ENCODE peak calls at places on chromosomes 1 and 21, in seven cellular contexts. R is epithelial cell of esophagus; O is AG10803; A is tibial nerve; C is lower lobe of right lung; Z is breast epithelium; P is CD8-positive, alpha-beta memory T cell. B is an unnamed sample.

GRCh38 chr1:96918406-96918805 is 196.8 kb downstream of the PTBP2 start:
- DNase-seq in O (peak; percentile 74), A (no peak), R (no peak), Z (no peak), C (no peak), P (no peak), B (no peak)

GRCh38 chr1:9448132-9449105 is 90.8 kb upstream of the SLC25A33 start:
- DNase-seq in A (no peak), O (no peak), R (no peak), P (no peak), C (no peak), Z (no peak), B (no peak)

GRCh38 chr1:176609556-176610408 is 146.8 kb downstream of the PAPPA2 start:
- DNase-seq in R (peak; percentile 27), P (no peak), O (no peak), Z (no peak), A (no peak), C (no peak), B (no peak)

GRCh38 chr1:162218975-162219374 is 149.5 kb downstream of the NOS1AP start:
- DNase-seq in Z (no peak), R (peak; percentile 6), A (no peak), P (no peak), C (no peak), O (no peak), B (no peak)

GRCh38 chr21:18832950-18833349 is 429.4 kb upstream of the TMPRSS15 start:
- DNase-seq in C (no peak), A (no peak), P (no peak), Z (no peak), R (peak; percentile 39), O (no peak), B (no peak)

GRCh38 chr1:41668967-41669366 is 184.5 kb upstream of the EDN2 start:
- DNase-seq in Z (peak; percentile 24), C (no peak), P (no peak), A (no peak), R (no peak), O (no peak), B (no peak)

GRCh38 chr1:33429846-33430750 is 797 bp downstream of the PHC2 start:
- DNase-seq in C (peak; percentile 60), R (no peak), A (no peak), P (peak; percentile 43), O (peak; percentile 31), Z (no peak), B (peak; percentile 87)

GRCh38 chr1:71582673-71583072 is 501.8 kb upstream of the ZRANB2 start:
- DNase-seq in A (no peak), R (no peak), C (no peak), Z (no peak), O (no peak), P (no peak), B (no peak)

GRCh38 chr1:35324486-35324885 is 56.0 kb downstream of the ZMYM4 start:
- DNase-seq in C (no peak), Z (no peak), O (peak; percentile 46), P (no peak), A (no peak), R (peak; percentile 57), B (no peak)

GRCh38 chr1:50542362-50542761 is 119.1 kb upstream of the DMRTA2 start:
- DNase-seq in R (no peak), C (no peak), P (no peak), O (no peak), Z (no peak), A (no peak), B (no peak)

GRCh38 chr1:238675241-238675640 is 711.1 kb upstream of the CHRM3 start:
- DNase-seq in P (no peak), O (no peak), C (no peak), R (no peak), A (no peak), Z (no peak), B (no peak)

DNA sequence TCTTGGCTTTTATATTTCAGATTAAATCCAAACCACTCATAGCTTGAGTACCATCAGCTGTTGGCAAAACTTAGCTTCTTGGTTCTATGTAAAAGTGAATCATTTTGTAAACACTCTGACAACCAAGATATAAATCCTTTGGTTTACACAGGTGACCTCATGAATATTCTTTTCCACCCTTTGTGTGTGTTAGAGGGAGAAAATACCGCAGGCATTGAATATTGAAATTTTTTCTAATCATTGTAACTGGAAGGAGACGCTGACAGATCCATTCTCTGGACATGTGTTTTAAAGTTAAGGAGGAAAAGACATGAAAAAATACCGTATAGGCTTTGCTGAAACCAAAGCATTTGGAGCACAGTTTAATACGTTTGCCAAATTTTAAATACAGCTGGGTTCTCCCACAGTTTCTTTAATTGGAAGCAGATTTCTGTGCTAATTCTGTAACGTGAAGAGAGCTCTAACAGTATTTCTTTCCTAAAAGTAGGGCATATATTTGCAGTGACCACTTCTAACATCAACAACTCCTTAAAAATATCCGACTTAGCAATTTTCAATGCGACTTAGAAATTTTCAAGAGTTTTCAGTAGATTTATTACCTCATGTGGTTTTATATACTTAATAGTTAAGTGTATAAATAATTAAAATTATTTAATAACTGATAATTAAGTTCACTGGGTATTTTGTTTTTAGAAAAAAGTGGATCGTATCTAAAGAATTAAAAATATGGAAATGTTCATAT is 388.2 kb downstream of the USP25 start:
- DNase-seq in A (no peak), Z (no peak), R (peak; percentile 76), C (no peak), O (peak; percentile 93), P (no peak), B (no peak)
- H3K4me3 ChIP-seq in A (no peak overlapping the region), Z (no peak overlapping the region), R (no peak overlapping the region), C (no peak overlapping the region), O (no peak overlapping the region), P (no peak overlapping the region), B (no peak overlapping the region)

GRCh38 chr1:2258122-2258812 is 30.1 kb downstream of the SKI start:
- DNase-seq in C (no peak), A (no peak), P (no peak), Z (no peak), O (no peak), R (peak; percentile 78), B (peak; percentile 59)

GRCh38 chr1:2257245-2257627 is 29.1 kb downstream of the SKI start:
- DNase-seq in R (no peak), C (no peak), Z (no peak), A (no peak), O (peak; percentile 42), P (no peak), B (peak; percentile 71)

GRCh38 chr1:2255047-2255419 is 26.9 kb downstream of the SKI start:
- DNase-seq in P (no peak), A (no peak), Z (no peak), R (no peak), O (no peak), C (no peak), B (no peak)

GRCh38 chr1:2255420-2256369 is 27.6 kb downstream of the SKI start:
- DNase-seq in C (no peak), A (no peak), Z (no peak), P (peak; percentile 91), O (peak; percentile 55), R (peak; percentile 73), B (no peak)

DNA sequence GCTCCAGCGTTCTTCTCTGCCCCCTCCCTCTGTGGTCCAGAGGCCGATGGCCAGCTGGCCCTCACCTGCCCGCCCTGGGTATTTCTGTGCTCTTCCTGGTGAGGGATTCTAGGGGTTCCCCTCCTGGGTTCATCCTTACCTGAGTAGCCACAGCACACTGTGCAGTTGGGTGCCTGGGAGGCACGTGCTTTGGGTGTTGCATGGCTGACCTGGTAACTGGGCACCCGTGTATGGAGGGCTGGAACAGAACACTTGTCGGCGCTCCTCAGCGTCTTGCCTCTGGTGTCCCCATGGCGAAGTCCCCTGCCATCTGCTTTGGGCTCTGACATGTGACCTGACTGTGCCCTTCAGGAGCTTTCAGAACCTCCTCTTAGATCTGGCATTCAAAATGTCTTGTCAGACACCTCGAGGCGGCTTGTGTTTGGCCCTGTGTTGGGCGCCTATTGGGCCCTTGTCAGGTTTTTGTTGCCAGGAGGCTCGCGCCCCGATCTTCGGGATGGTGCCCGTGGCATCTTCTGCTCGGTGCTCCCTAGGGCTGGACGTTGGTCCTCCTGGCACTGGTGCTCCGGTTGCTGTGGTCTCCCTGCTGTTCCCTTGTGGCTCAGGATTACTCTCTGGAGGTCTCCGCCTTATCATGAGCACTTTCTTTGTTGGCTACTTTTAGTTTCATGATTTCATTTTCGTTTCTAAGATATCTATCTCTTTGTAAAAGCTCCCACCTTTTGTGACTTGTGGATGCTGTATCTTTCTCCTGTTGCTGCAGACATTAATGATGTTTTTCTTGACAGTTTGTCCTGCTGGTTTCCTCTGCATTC is 28.5 kb downstream of the SKI start:
- DNase-seq in O (no peak), A (no peak), C (no peak), P (no peak), Z (no peak), R (no peak), B (no peak)
- H3K4me3 ChIP-seq in O (no peak overlapping the region), A (no peak overlapping the region), C (no peak overlapping the region), P (no peak overlapping the region), Z (no peak overlapping the region), R (no peak overlapping the region), B (no peak overlapping the region)

DNA sequence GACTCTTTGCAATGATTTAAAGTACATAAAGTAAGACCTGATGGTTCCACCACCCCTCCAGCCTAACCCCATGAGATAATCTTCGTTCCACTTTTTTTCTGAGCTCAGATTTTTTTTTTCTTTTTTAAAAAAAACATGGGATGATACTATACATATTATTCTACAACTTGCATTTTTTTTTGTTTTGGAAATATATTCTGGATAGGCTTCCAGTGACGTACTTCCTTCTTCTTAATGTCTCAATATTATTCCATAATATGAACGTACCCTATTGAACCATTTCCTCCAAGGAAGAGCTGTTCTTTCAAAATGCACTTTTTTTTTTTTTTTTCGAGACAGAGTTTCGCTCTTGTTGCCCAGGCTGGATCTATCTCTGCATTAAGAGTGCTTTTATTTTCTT is 1.6 kb downstream of the EDEM3 start:
- DNase-seq in C (no peak), Z (no peak), A (no peak), P (no peak), O (no peak), R (no peak), B (no peak)
- H3K4me3 ChIP-seq in C (peak overlapping the region; percentile 99), Z (peak overlapping the region; percentile 97), A (no peak overlapping the region), P (peak overlapping the region; percentile 81), O (peak overlapping the region; percentile 92), R (no peak overlapping the region), B (peak overlapping the region; percentile 100)

GRCh38 chr1:59693431-59693830 is 121.3 kb upstream of the HOOK1 start:
- DNase-seq in C (no peak), R (no peak), Z (no peak), P (no peak), A (no peak), O (no peak), B (no peak)

GRCh38 chr1:59690531-59690930 is 124.2 kb upstream of the HOOK1 start:
- DNase-seq in C (no peak), O (no peak), P (no peak), Z (no peak), A (no peak), R (no peak), B (no peak)

GRCh38 chr1:59691261-59691660 is 123.5 kb upstream of the HOOK1 start:
- DNase-seq in R (no peak), A (peak; percentile 83), Z (no peak), P (no peak), O (peak; percentile 24), C (no peak), B (no peak)

GRCh38 chr1:59695301-59695700 is 119.4 kb upstream of the HOOK1 start:
- DNase-seq in A (no peak), Z (no peak), C (no peak), R (no peak), P (no peak), O (peak; percentile 45), B (no peak)

DNA sequence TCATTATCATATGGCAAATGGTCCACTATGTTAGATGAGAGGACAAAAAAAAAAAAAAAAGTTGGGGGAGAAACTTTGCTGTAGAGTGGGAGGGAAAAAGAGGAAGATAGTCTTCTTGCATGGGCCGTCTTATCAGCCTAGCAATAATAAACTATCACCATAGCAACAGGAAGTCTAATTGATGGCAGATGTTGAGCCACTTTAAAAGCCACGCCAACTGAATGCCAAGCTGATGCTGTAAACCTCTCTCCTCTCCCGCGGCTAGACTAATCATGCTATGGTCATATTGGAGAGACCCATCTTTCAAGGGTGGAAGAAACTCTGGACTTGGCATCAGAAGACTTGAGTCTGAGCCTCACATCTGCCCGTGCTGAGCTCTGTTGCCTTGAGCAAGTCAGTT is 122.2 kb upstream of the HOOK1 start:
- DNase-seq in O (peak; percentile 98), Z (no peak), P (no peak), C (no peak), R (no peak), A (no peak), B (no peak)
- H3K4me3 ChIP-seq in O (no peak overlapping the region), Z (no peak overlapping the region), P (no peak overlapping the region), C (no peak overlapping the region), R (no peak overlapping the region), A (no peak overlapping the region), B (no peak overlapping the region)